ENCODE peak calls at places on chromosomes 1 and 21, in six cellular contexts. G is GM03348; O is H9; N is globus pallidus; P is Right ventricle myocardium inferior; D is stimulated activated CD4-positive, alpha-beta T cell treated with anti-CD3 and anti-CD28 coated beads, Interleukin-1b, Interleukin-23, amount 100 ng/mL, for 4 hours. Z is an unnamed sample.

GRCh38 chr21:24411429-24411828 is 1195.9 kb downstream of the MRPL39 start:
- DNase-seq in O (no peak), N (no peak), P (no peak), G (no peak), D (no peak), Z (no peak)

GRCh38 chr1:185520188-185520935 is 203.3 kb upstream of the IVNS1ABP start:
- DNase-seq in P (no peak), D (no peak), O (no peak), N (no peak), G (no peak), Z (no peak)

GRCh38 chr1:20322825-20323612 is 32.3 kb downstream of the VWA5B1 start:
- DNase-seq in G (no peak), P (no peak), D (no peak), O (no peak), N (no peak), Z (no peak)

GRCh38 chr1:180114546-180114945 is 40.1 kb upstream of the QSOX1 start:
- DNase-seq in G (no peak), N (no peak), D (no peak), P (no peak), O (no peak), Z (no peak)

GRCh38 chr1:79264285-79264684 is 257.8 kb upstream of the ADGRL4 start:
- DNase-seq in O (no peak), D (no peak), N (no peak), P (no peak), G (no peak), Z (no peak)

GRCh38 chr1:180131510-180131909 is 23.2 kb upstream of the QSOX1 start:
- DNase-seq in N (no peak), G (peak; percentile 87), P (no peak), O (no peak), D (no peak), Z (peak; percentile 75)

GRCh38 chr1:244054924-244055263 is 3.8 kb downstream of the ZBTB18 start:
- DNase-seq in O (no peak), G (no peak), D (no peak), P (peak; percentile 60), N (no peak), Z (no peak)

GRCh38 chr1:104125226-104125625 is 375.5 kb downstream of the AMY1C start:
- DNase-seq in P (no peak), G (no peak), D (no peak), O (no peak), N (no peak), Z (no peak)